ENCODE peak calls at places on chromosomes 4 and X, in ten cellular contexts. One of them, this sample, is unnamed.

GRCh38 chr4:126853715-126854114 is 779.0 kb upstream of the INTU start:
- DNase-seq in hepatic stellate cell: no peak
- DNase-seq in GM13977: no peak
- DNase-seq in AG08395: no peak
- DNase-seq in kidney tubule cell: no peak
- DNase-seq in glomerular endothelial cell: no peak
- DNase-seq in CD4-positive, alpha-beta memory T cell: no peak
- DNase-seq in GM03348: no peak
- DNase-seq in fibroblast of the aortic adventitia: no peak
- DNase-seq in COR-L47: no peak
- DNase-seq in this sample: no peak

GRCh38 chrX:139826065-139827044 is 106.5 kb downstream of the ATP11C start:
- DNase-seq in hepatic stellate cell: peak
- DNase-seq in GM13977: no peak
- DNase-seq in AG08395: peak
- DNase-seq in kidney tubule cell: peak
- DNase-seq in glomerular endothelial cell: peak
- DNase-seq in CD4-positive, alpha-beta memory T cell: no peak
- DNase-seq in GM03348: peak
- DNase-seq in fibroblast of the aortic adventitia: peak
- DNase-seq in COR-L47: no peak
- DNase-seq in this sample: no peak

GRCh38 chrX:132367314-132367713 is 121.5 kb downstream of the MBNL3 start:
- DNase-seq in hepatic stellate cell: no peak
- DNase-seq in GM13977: no peak
- DNase-seq in AG08395: no peak
- DNase-seq in kidney tubule cell: no peak
- DNase-seq in glomerular endothelial cell: no peak
- DNase-seq in CD4-positive, alpha-beta memory T cell: no peak
- DNase-seq in GM03348: no peak
- DNase-seq in fibroblast of the aortic adventitia: no peak
- DNase-seq in COR-L47: no peak
- DNase-seq in this sample: no peak

GRCh38 chr4:185471235-185472062 is at the start of gene CCDC110:
- DNase-seq in hepatic stellate cell: peak
- DNase-seq in GM13977: peak
- DNase-seq in AG08395: peak
- DNase-seq in kidney tubule cell: peak
- DNase-seq in glomerular endothelial cell: no peak
- DNase-seq in CD4-positive, alpha-beta memory T cell: peak
- DNase-seq in GM03348: peak
- DNase-seq in fibroblast of the aortic adventitia: peak
- DNase-seq in COR-L47: peak
- DNase-seq in this sample: peak

GRCh38 chr4:153612878-153613277 is 71.2 kb upstream of the TLR2 start:
- DNase-seq in hepatic stellate cell: no peak
- DNase-seq in GM13977: no peak
- DNase-seq in AG08395: no peak
- DNase-seq in kidney tubule cell: no peak
- DNase-seq in glomerular endothelial cell: no peak
- DNase-seq in CD4-positive, alpha-beta memory T cell: no peak
- DNase-seq in GM03348: no peak
- DNase-seq in fibroblast of the aortic adventitia: no peak
- DNase-seq in COR-L47: no peak
- DNase-seq in this sample: no peak

GRCh38 chrX:100748133-100748532 is 16.2 kb upstream of the SYTL4 start:
- DNase-seq in hepatic stellate cell: no peak
- DNase-seq in GM13977: no peak
- DNase-seq in AG08395: no peak
- DNase-seq in kidney tubule cell: peak
- DNase-seq in glomerular endothelial cell: no peak
- DNase-seq in CD4-positive, alpha-beta memory T cell: no peak
- DNase-seq in GM03348: no peak
- DNase-seq in fibroblast of the aortic adventitia: no peak
- DNase-seq in COR-L47: no peak
- DNase-seq in this sample: no peak

GRCh38 chr4:46432923-46433322 is 43.0 kb upstream of the GABRA2 start:
- DNase-seq in hepatic stellate cell: peak
- DNase-seq in GM13977: no peak
- DNase-seq in AG08395: no peak
- DNase-seq in kidney tubule cell: peak
- DNase-seq in glomerular endothelial cell: no peak
- DNase-seq in CD4-positive, alpha-beta memory T cell: no peak
- DNase-seq in GM03348: no peak
- DNase-seq in fibroblast of the aortic adventitia: no peak
- DNase-seq in COR-L47: no peak
- DNase-seq in this sample: no peak

GRCh38 chrX:15853586-15854079 is 980 bp downstream of the AP1S2 start:
- DNase-seq in hepatic stellate cell: no peak
- DNase-seq in GM13977: no peak
- DNase-seq in AG08395: no peak
- DNase-seq in kidney tubule cell: peak
- DNase-seq in glomerular endothelial cell: no peak
- DNase-seq in CD4-positive, alpha-beta memory T cell: no peak
- DNase-seq in GM03348: no peak
- DNase-seq in fibroblast of the aortic adventitia: no peak
- DNase-seq in COR-L47: no peak
- DNase-seq in this sample: no peak

GRCh38 chr4:87316961-87317360 is 5.7 kb downstream of the HSD17B13 start:
- DNase-seq in hepatic stellate cell: no peak
- DNase-seq in GM13977: no peak
- DNase-seq in AG08395: no peak
- DNase-seq in kidney tubule cell: no peak
- DNase-seq in glomerular endothelial cell: no peak
- DNase-seq in CD4-positive, alpha-beta memory T cell: no peak
- DNase-seq in GM03348: no peak
- DNase-seq in fibroblast of the aortic adventitia: no peak
- DNase-seq in COR-L47: no peak
- DNase-seq in this sample: no peak

GRCh38 chr4:99915449-99915848 is 21.2 kb upstream of the LAMTOR3 start:
- DNase-seq in hepatic stellate cell: no peak
- DNase-seq in GM13977: no peak
- DNase-seq in AG08395: no peak
- DNase-seq in kidney tubule cell: no peak
- DNase-seq in glomerular endothelial cell: no peak
- DNase-seq in CD4-positive, alpha-beta memory T cell: peak
- DNase-seq in GM03348: no peak
- DNase-seq in fibroblast of the aortic adventitia: no peak
- DNase-seq in COR-L47: no peak
- DNase-seq in this sample: no peak

GRCh38 chr4:173924561-173924960 is 358.9 kb downstream of the FBXO8 start:
- DNase-seq in hepatic stellate cell: no peak
- DNase-seq in GM13977: no peak
- DNase-seq in AG08395: no peak
- DNase-seq in kidney tubule cell: peak
- DNase-seq in glomerular endothelial cell: no peak
- DNase-seq in CD4-positive, alpha-beta memory T cell: no peak
- DNase-seq in GM03348: no peak
- DNase-seq in fibroblast of the aortic adventitia: peak
- DNase-seq in COR-L47: no peak
- DNase-seq in this sample: no peak

GRCh38 chr4:123631699-123632098 is 235.1 kb downstream of the SPRY1 start:
- DNase-seq in hepatic stellate cell: no peak
- DNase-seq in GM13977: no peak
- DNase-seq in AG08395: peak
- DNase-seq in kidney tubule cell: peak
- DNase-seq in glomerular endothelial cell: no peak
- DNase-seq in CD4-positive, alpha-beta memory T cell: no peak
- DNase-seq in GM03348: peak
- DNase-seq in fibroblast of the aortic adventitia: peak
- DNase-seq in COR-L47: no peak
- DNase-seq in this sample: no peak

GRCh38 chr4:126568652-126569580 is 1063.8 kb upstream of the INTU start:
- DNase-seq in hepatic stellate cell: no peak
- DNase-seq in GM13977: no peak
- DNase-seq in AG08395: no peak
- DNase-seq in kidney tubule cell: no peak
- DNase-seq in glomerular endothelial cell: no peak
- DNase-seq in CD4-positive, alpha-beta memory T cell: no peak
- DNase-seq in GM03348: no peak
- DNase-seq in fibroblast of the aortic adventitia: no peak
- DNase-seq in COR-L47: no peak
- DNase-seq in this sample: no peak

GRCh38 chr4:22573198-22573597 is 57.3 kb upstream of the ADGRA3 start:
- DNase-seq in hepatic stellate cell: no peak
- DNase-seq in GM13977: no peak
- DNase-seq in AG08395: no peak
- DNase-seq in kidney tubule cell: peak
- DNase-seq in glomerular endothelial cell: no peak
- DNase-seq in CD4-positive, alpha-beta memory T cell: no peak
- DNase-seq in GM03348: no peak
- DNase-seq in fibroblast of the aortic adventitia: peak
- DNase-seq in COR-L47: no peak
- DNase-seq in this sample: no peak

GRCh38 chr4:13483142-13484044 is 747 bp downstream of the RAB28 start:
- DNase-seq in hepatic stellate cell: peak
- DNase-seq in GM13977: peak
- DNase-seq in AG08395: peak
- DNase-seq in kidney tubule cell: peak
- DNase-seq in glomerular endothelial cell: peak
- DNase-seq in CD4-positive, alpha-beta memory T cell: peak
- DNase-seq in GM03348: peak
- DNase-seq in fibroblast of the aortic adventitia: peak
- DNase-seq in COR-L47: peak
- DNase-seq in this sample: no peak

GRCh38 chr4:103032575-103032974 is 13.1 kb upstream of the SLC9B1 start:
- DNase-seq in hepatic stellate cell: no peak
- DNase-seq in GM13977: no peak
- DNase-seq in AG08395: peak
- DNase-seq in kidney tubule cell: peak
- DNase-seq in glomerular endothelial cell: no peak
- DNase-seq in CD4-positive, alpha-beta memory T cell: no peak
- DNase-seq in GM03348: no peak
- DNase-seq in fibroblast of the aortic adventitia: peak
- DNase-seq in COR-L47: peak
- DNase-seq in this sample: no peak

GRCh38 chrX:132216806-132217202 is 2.4 kb downstream of the RAP2C start:
- DNase-seq in hepatic stellate cell: no peak
- DNase-seq in GM13977: no peak
- DNase-seq in AG08395: no peak
- DNase-seq in kidney tubule cell: peak
- DNase-seq in glomerular endothelial cell: no peak
- DNase-seq in CD4-positive, alpha-beta memory T cell: peak
- DNase-seq in GM03348: no peak
- DNase-seq in fibroblast of the aortic adventitia: peak
- DNase-seq in COR-L47: no peak
- DNase-seq in this sample: no peak